ENCODE peak calls at places on chromosomes 3 and 15, in nine cellular contexts. One of them, this sample, is unnamed.
A peak's percentile ranks its signal among the peaks of the same experiment; 100 is the strongest.

GRCh38 chr3:18098960-18099587 is 326.1 kb downstream of the SATB1 start:
- DNase-seq in stimulated activated CD4-positive, alpha-beta T cell treated with anti-CD3 and anti-CD28 coated beads, Interleukin-2, amount 100 ng/mL, for 48 hours: no peak
- DNase-seq in C1 segment of cervical spinal cord: no peak
- DNase-seq in cardiac muscle cell: no peak
- DNase-seq in upper lobe of left lung: no peak
- DNase-seq in activated T-cell treated with anti-CD3 and anti-CD28 coated beads for 24 hours: peak; percentile 32
- DNase-seq in SW480: peak; percentile 52
- DNase-seq in cardiac fibroblast: peak; percentile 90
- DNase-seq in HCEC 1CT: peak; percentile 80
- DNase-seq in this sample: peak; percentile 85

GRCh38 chr3:55481918-55482495 is 5.1 kb downstream of the WNT5A start:
- DNase-seq in stimulated activated CD4-positive, alpha-beta T cell treated with anti-CD3 and anti-CD28 coated beads, Interleukin-2, amount 100 ng/mL, for 48 hours: no peak
- DNase-seq in cardiac fibroblast: peak; percentile 61
- DNase-seq in cardiac muscle cell: peak; percentile 45
- DNase-seq in upper lobe of left lung: peak; percentile 74
- DNase-seq in SW480: no peak
- DNase-seq in activated T-cell treated with anti-CD3 and anti-CD28 coated beads for 24 hours: no peak
- DNase-seq in HCEC 1CT: peak; percentile 51
- DNase-seq in C1 segment of cervical spinal cord: no peak
- DNase-seq in this sample: no peak

GRCh38 chr15:22979699-22980188 is 424 bp downstream of the CYFIP1 start:
- DNase-seq in cardiac fibroblast: no peak
- DNase-seq in upper lobe of left lung: peak; percentile 89
- DNase-seq in cardiac muscle cell: peak; percentile 47
- DNase-seq in activated T-cell treated with anti-CD3 and anti-CD28 coated beads for 24 hours: no peak
- DNase-seq in SW480: peak; percentile 10
- DNase-seq in C1 segment of cervical spinal cord: no peak
- DNase-seq in HCEC 1CT: peak; percentile 39
- DNase-seq in stimulated activated CD4-positive, alpha-beta T cell treated with anti-CD3 and anti-CD28 coated beads, Interleukin-2, amount 100 ng/mL, for 48 hours: peak; percentile 9
- DNase-seq in this sample: peak; percentile 1

GRCh38 chr3:196501316-196502064 is 2.1 kb downstream of the RNF168 start:
- DNase-seq in SW480: peak; percentile 69
- DNase-seq in activated T-cell treated with anti-CD3 and anti-CD28 coated beads for 24 hours: no peak
- DNase-seq in HCEC 1CT: peak; percentile 24
- DNase-seq in upper lobe of left lung: no peak
- DNase-seq in stimulated activated CD4-positive, alpha-beta T cell treated with anti-CD3 and anti-CD28 coated beads, Interleukin-2, amount 100 ng/mL, for 48 hours: no peak
- DNase-seq in C1 segment of cervical spinal cord: no peak
- DNase-seq in cardiac muscle cell: peak; percentile 23
- DNase-seq in cardiac fibroblast: peak; percentile 52
- DNase-seq in this sample: no peak

GRCh38 chr3:141257971-141258370 is 26.3 kb downstream of the PXYLP1 start:
- DNase-seq in upper lobe of left lung: no peak
- DNase-seq in HCEC 1CT: no peak
- DNase-seq in stimulated activated CD4-positive, alpha-beta T cell treated with anti-CD3 and anti-CD28 coated beads, Interleukin-2, amount 100 ng/mL, for 48 hours: peak; percentile 23
- DNase-seq in C1 segment of cervical spinal cord: no peak
- DNase-seq in cardiac fibroblast: peak; percentile 25
- DNase-seq in cardiac muscle cell: no peak
- DNase-seq in activated T-cell treated with anti-CD3 and anti-CD28 coated beads for 24 hours: no peak
- DNase-seq in SW480: no peak
- DNase-seq in this sample: no peak

GRCh38 chr3:138348107-138348949 is at the start of gene MRAS:
- DNase-seq in stimulated activated CD4-positive, alpha-beta T cell treated with anti-CD3 and anti-CD28 coated beads, Interleukin-2, amount 100 ng/mL, for 48 hours: peak; percentile 29
- DNase-seq in HCEC 1CT: peak; percentile 80
- DNase-seq in C1 segment of cervical spinal cord: peak; percentile 82
- DNase-seq in cardiac muscle cell: peak; percentile 97
- DNase-seq in SW480: peak; percentile 82
- DNase-seq in cardiac fibroblast: peak; percentile 82
- DNase-seq in upper lobe of left lung: peak; percentile 96
- DNase-seq in activated T-cell treated with anti-CD3 and anti-CD28 coated beads for 24 hours: peak; percentile 6
- DNase-seq in this sample: peak; percentile 82

GRCh38 chr3:169641167-169641566 is 22.3 kb downstream of the MECOM start:
- DNase-seq in C1 segment of cervical spinal cord: no peak
- DNase-seq in HCEC 1CT: no peak
- DNase-seq in stimulated activated CD4-positive, alpha-beta T cell treated with anti-CD3 and anti-CD28 coated beads, Interleukin-2, amount 100 ng/mL, for 48 hours: no peak
- DNase-seq in upper lobe of left lung: no peak
- DNase-seq in cardiac muscle cell: no peak
- DNase-seq in cardiac fibroblast: no peak
- DNase-seq in SW480: no peak
- DNase-seq in activated T-cell treated with anti-CD3 and anti-CD28 coated beads for 24 hours: no peak
- DNase-seq in this sample: no peak

GRCh38 chr3:58164199-58164879 is 46.4 kb downstream of the DNASE1L3 start:
- DNase-seq in activated T-cell treated with anti-CD3 and anti-CD28 coated beads for 24 hours: no peak
- DNase-seq in cardiac fibroblast: no peak
- DNase-seq in upper lobe of left lung: peak; percentile 92
- DNase-seq in cardiac muscle cell: no peak
- DNase-seq in HCEC 1CT: no peak
- DNase-seq in stimulated activated CD4-positive, alpha-beta T cell treated with anti-CD3 and anti-CD28 coated beads, Interleukin-2, amount 100 ng/mL, for 48 hours: no peak
- DNase-seq in C1 segment of cervical spinal cord: peak; percentile 29
- DNase-seq in SW480: no peak
- DNase-seq in this sample: peak; percentile 74

GRCh38 chr3:51099794-51100542 is 285.1 kb upstream of the MANF start:
- DNase-seq in cardiac fibroblast: peak; percentile 72
- DNase-seq in upper lobe of left lung: no peak
- DNase-seq in stimulated activated CD4-positive, alpha-beta T cell treated with anti-CD3 and anti-CD28 coated beads, Interleukin-2, amount 100 ng/mL, for 48 hours: peak; percentile 3
- DNase-seq in HCEC 1CT: peak; percentile 40
- DNase-seq in C1 segment of cervical spinal cord: no peak
- DNase-seq in SW480: peak; percentile 66
- DNase-seq in cardiac muscle cell: peak; percentile 78
- DNase-seq in activated T-cell treated with anti-CD3 and anti-CD28 coated beads for 24 hours: no peak
- DNase-seq in this sample: peak; percentile 74

GRCh38 chr3:67005974-67006373 is 7.9 kb downstream of the KBTBD8 start:
- DNase-seq in activated T-cell treated with anti-CD3 and anti-CD28 coated beads for 24 hours: no peak
- DNase-seq in SW480: no peak
- DNase-seq in stimulated activated CD4-positive, alpha-beta T cell treated with anti-CD3 and anti-CD28 coated beads, Interleukin-2, amount 100 ng/mL, for 48 hours: no peak
- DNase-seq in cardiac fibroblast: no peak
- DNase-seq in cardiac muscle cell: no peak
- DNase-seq in C1 segment of cervical spinal cord: no peak
- DNase-seq in upper lobe of left lung: no peak
- DNase-seq in HCEC 1CT: no peak
- DNase-seq in this sample: no peak

GRCh38 chr3:56980798-56981390 is 79.6 kb upstream of the SPATA12 start:
- DNase-seq in HCEC 1CT: peak; percentile 97
- DNase-seq in activated T-cell treated with anti-CD3 and anti-CD28 coated beads for 24 hours: peak; percentile 43
- DNase-seq in upper lobe of left lung: no peak
- DNase-seq in stimulated activated CD4-positive, alpha-beta T cell treated with anti-CD3 and anti-CD28 coated beads, Interleukin-2, amount 100 ng/mL, for 48 hours: peak; percentile 42
- DNase-seq in C1 segment of cervical spinal cord: no peak
- DNase-seq in cardiac muscle cell: no peak
- DNase-seq in cardiac fibroblast: peak; percentile 99
- DNase-seq in SW480: peak; percentile 36
- DNase-seq in this sample: peak; percentile 64

GRCh38 chr15:77369168-77369567 is 50.7 kb downstream of the PEAK1 start:
- DNase-seq in C1 segment of cervical spinal cord: no peak
- DNase-seq in cardiac fibroblast: peak; percentile 27
- DNase-seq in activated T-cell treated with anti-CD3 and anti-CD28 coated beads for 24 hours: no peak
- DNase-seq in HCEC 1CT: peak; percentile 9
- DNase-seq in stimulated activated CD4-positive, alpha-beta T cell treated with anti-CD3 and anti-CD28 coated beads, Interleukin-2, amount 100 ng/mL, for 48 hours: no peak
- DNase-seq in upper lobe of left lung: no peak
- DNase-seq in SW480: no peak
- DNase-seq in cardiac muscle cell: no peak
- DNase-seq in this sample: no peak

GRCh38 chr3:30770387-30770786 is 124.1 kb downstream of the GADL1 start:
- DNase-seq in activated T-cell treated with anti-CD3 and anti-CD28 coated beads for 24 hours: no peak
- DNase-seq in stimulated activated CD4-positive, alpha-beta T cell treated with anti-CD3 and anti-CD28 coated beads, Interleukin-2, amount 100 ng/mL, for 48 hours: no peak
- DNase-seq in HCEC 1CT: peak; percentile 92
- DNase-seq in SW480: peak; percentile 88
- DNase-seq in cardiac fibroblast: peak; percentile 95
- DNase-seq in cardiac muscle cell: peak; percentile 30
- DNase-seq in C1 segment of cervical spinal cord: no peak
- DNase-seq in upper lobe of left lung: no peak
- DNase-seq in this sample: peak; percentile 35

GRCh38 chr3:195271859-195272243 is 892 bp upstream of the XXYLT1 start:
- DNase-seq in cardiac fibroblast: no peak
- DNase-seq in stimulated activated CD4-positive, alpha-beta T cell treated with anti-CD3 and anti-CD28 coated beads, Interleukin-2, amount 100 ng/mL, for 48 hours: no peak
- DNase-seq in upper lobe of left lung: no peak
- DNase-seq in C1 segment of cervical spinal cord: no peak
- DNase-seq in cardiac muscle cell: no peak
- DNase-seq in activated T-cell treated with anti-CD3 and anti-CD28 coated beads for 24 hours: no peak
- DNase-seq in SW480: no peak
- DNase-seq in HCEC 1CT: no peak
- DNase-seq in this sample: no peak

GRCh38 chr15:41473418-41473817 is 20.3 kb upstream of the ITPKA start:
- DNase-seq in cardiac fibroblast: no peak
- DNase-seq in upper lobe of left lung: no peak
- DNase-seq in HCEC 1CT: no peak
- DNase-seq in SW480: no peak
- DNase-seq in cardiac muscle cell: no peak
- DNase-seq in stimulated activated CD4-positive, alpha-beta T cell treated with anti-CD3 and anti-CD28 coated beads, Interleukin-2, amount 100 ng/mL, for 48 hours: no peak
- DNase-seq in activated T-cell treated with anti-CD3 and anti-CD28 coated beads for 24 hours: no peak
- DNase-seq in C1 segment of cervical spinal cord: no peak
- DNase-seq in this sample: no peak

GRCh38 chr15:100761253-100761935 is 118.2 kb upstream of the ALDH1A3 start:
- DNase-seq in upper lobe of left lung: no peak
- DNase-seq in cardiac fibroblast: no peak
- DNase-seq in SW480: no peak
- DNase-seq in C1 segment of cervical spinal cord: no peak
- DNase-seq in HCEC 1CT: no peak
- DNase-seq in stimulated activated CD4-positive, alpha-beta T cell treated with anti-CD3 and anti-CD28 coated beads, Interleukin-2, amount 100 ng/mL, for 48 hours: no peak
- DNase-seq in cardiac muscle cell: no peak
- DNase-seq in activated T-cell treated with anti-CD3 and anti-CD28 coated beads for 24 hours: no peak
- DNase-seq in this sample: no peak

GRCh38 chr3:172217877-172218276 is 178.5 kb downstream of the FNDC3B start:
- DNase-seq in SW480: no peak
- DNase-seq in C1 segment of cervical spinal cord: no peak
- DNase-seq in upper lobe of left lung: no peak
- DNase-seq in cardiac fibroblast: peak; percentile 82
- DNase-seq in cardiac muscle cell: no peak
- DNase-seq in HCEC 1CT: peak; percentile 64
- DNase-seq in stimulated activated CD4-positive, alpha-beta T cell treated with anti-CD3 and anti-CD28 coated beads, Interleukin-2, amount 100 ng/mL, for 48 hours: no peak
- DNase-seq in activated T-cell treated with anti-CD3 and anti-CD28 coated beads for 24 hours: no peak
- DNase-seq in this sample: no peak

GRCh38 chr3:148903941-148904340 is 38.8 kb downstream of the CPA3 start:
- DNase-seq in upper lobe of left lung: no peak
- DNase-seq in SW480: no peak
- DNase-seq in cardiac muscle cell: no peak
- DNase-seq in stimulated activated CD4-positive, alpha-beta T cell treated with anti-CD3 and anti-CD28 coated beads, Interleukin-2, amount 100 ng/mL, for 48 hours: no peak
- DNase-seq in cardiac fibroblast: no peak
- DNase-seq in HCEC 1CT: no peak
- DNase-seq in activated T-cell treated with anti-CD3 and anti-CD28 coated beads for 24 hours: no peak
- DNase-seq in C1 segment of cervical spinal cord: no peak
- DNase-seq in this sample: no peak

This sample was measured in Calu3.